ENCODE peak calls at places on chromosomes 4 and X, in five cellular contexts. X is lung, Q is kidney, N is H9, B is body of pancreas. Y is an unnamed sample.

GRCh38 chrX:134026732-134027311 is 41.4 kb upstream of the GPC3 start:
- DNase-seq in B (peak; percentile 73), X (peak; percentile 49), Q (no peak), N (peak; percentile 61), Y (peak; percentile 6)

GRCh38 chr4:138562544-138562961 is 320.4 kb upstream of the SLC7A11 start:
- DNase-seq in B (no peak), X (no peak), N (no peak), Q (no peak), Y (peak; percentile 48)

GRCh38 chrX:140971385-140971784 is 31.0 kb upstream of the SPANXB1 start:
- DNase-seq in B (no peak), X (no peak), N (no peak), Q (no peak), Y (no peak)

GRCh38 chr4:1396806-1397455 is 9.3 kb downstream of the NKX1-1 start:
- DNase-seq in N (no peak), B (peak; percentile 1), Q (peak; percentile 51), X (no peak), Y (no peak)

GRCh38 chrX:138775501-138775900 is 64.0 kb upstream of the FGF13 start:
- DNase-seq in X (no peak), B (no peak), N (no peak), Q (no peak), Y (peak; percentile 2)

GRCh38 chr4:83010111-83010521 is 507 bp downstream of the LIN54 start:
- DNase-seq in Q (no peak), N (no peak), B (no peak), X (no peak), Y (no peak)

GRCh38 chrX:36401774-36402173 is 482.2 kb downstream of the CFAP47 start:
- DNase-seq in N (no peak), Q (no peak), X (no peak), B (no peak), Y (no peak)

GRCh38 chr4:15961778-15962510 is 1.0 kb downstream of the FGFBP2 start:
- DNase-seq in N (no peak), X (no peak), Q (no peak), B (no peak), Y (no peak)

GRCh38 chr4:113146876-113147358 is 97.5 kb downstream of the ANK2 start:
- DNase-seq in X (no peak), B (peak; percentile 39), Q (no peak), N (no peak), Y (peak; percentile 31)

GRCh38 chrX:31508338-31508737 is 436.5 kb upstream of the FTHL17 start:
- DNase-seq in X (no peak), B (peak; percentile 22), N (no peak), Q (no peak), Y (no peak)

GRCh38 chr4:72112514-72113156 is 80.8 kb downstream of the NPFFR2 start:
- DNase-seq in N (no peak), X (no peak), B (no peak), Q (no peak), Y (peak; percentile 41)

GRCh38 chrX:129875669-129876068 is 30.3 kb upstream of the UTP14A start:
- DNase-seq in B (no peak), N (no peak), X (no peak), Q (no peak), Y (no peak)

GRCh38 chrX:47158131-47158530 is 13.1 kb downstream of the RBM10 start:
- DNase-seq in N (no peak), Q (no peak), B (no peak), X (no peak), Y (no peak)

GRCh38 chrX:46279214-46279924 is 265.9 kb downstream of the ZNF674 start:
- DNase-seq in N (no peak), B (no peak), X (no peak), Q (no peak), Y (no peak)

GRCh38 chrX:50860518-50860917 is 46.5 kb upstream of the SHROOM4 start:
- DNase-seq in X (no peak), B (no peak), N (no peak), Q (no peak), Y (no peak)

GRCh38 chrX:50863471-50863870 is 47.1 kb upstream of the BMP15 start:
- DNase-seq in B (no peak), N (no peak), X (no peak), Q (no peak), Y (no peak)

GRCh38 chrX:50853399-50853798 is 39.4 kb upstream of the SHROOM4 start:
- DNase-seq in N (no peak), Q (no peak), X (no peak), B (peak; percentile 14), Y (no peak)

GRCh38 chrX:50858548-50858947 is 44.6 kb upstream of the SHROOM4 start:
- DNase-seq in X (no peak), B (no peak), N (no peak), Q (no peak), Y (no peak)
- TF ChIP-seq CTCF in X (no peak), B (no peak), N (no peak), Q (no peak), Y (no peak)

GRCh38 chrX:99394450-99394849 is 1015.6 kb downstream of the PCDH19 start:
- DNase-seq in X (no peak), N (peak; percentile 56), B (no peak), Q (no peak), Y (no peak)
- TF ChIP-seq CTCF in X (no peak), N (peak; percentile 69), B (no peak), Q (no peak), Y (no peak)

GRCh38 chr4:67054901-67055300 is 490.4 kb downstream of the CENPC start:
- DNase-seq in Q (no peak), N (no peak), X (no peak), B (no peak), Y (no peak)
- TF ChIP-seq CTCF in Q (no peak), N (no peak), X (no peak), B (no peak), Y (no peak)

DNA sequence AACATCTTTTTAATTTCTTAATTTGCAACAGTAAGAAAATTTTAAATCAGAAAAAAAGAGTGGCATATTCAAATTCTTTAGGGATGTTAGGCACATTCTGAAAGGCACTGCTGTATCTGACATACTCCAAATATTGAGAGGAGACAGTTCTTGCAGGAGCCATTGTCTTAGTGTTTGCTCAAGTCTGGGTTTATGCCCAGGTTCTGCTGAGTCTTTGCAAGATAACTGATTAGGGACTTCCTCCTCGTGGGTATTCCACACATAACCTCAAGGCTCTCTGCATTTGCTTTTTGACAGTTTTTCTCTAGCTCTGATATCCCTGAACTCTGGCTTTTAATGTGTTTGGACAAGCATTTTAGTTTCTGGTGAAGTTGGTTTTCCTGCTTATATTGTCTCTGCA is 52.6 kb downstream of the RPS3A start:
- DNase-seq in B (no peak), X (no peak), N (no peak), Q (no peak), Y (no peak)
- TF ChIP-seq CTCF in B (no peak), X (no peak), N (no peak), Q (no peak), Y (no peak)

DNA sequence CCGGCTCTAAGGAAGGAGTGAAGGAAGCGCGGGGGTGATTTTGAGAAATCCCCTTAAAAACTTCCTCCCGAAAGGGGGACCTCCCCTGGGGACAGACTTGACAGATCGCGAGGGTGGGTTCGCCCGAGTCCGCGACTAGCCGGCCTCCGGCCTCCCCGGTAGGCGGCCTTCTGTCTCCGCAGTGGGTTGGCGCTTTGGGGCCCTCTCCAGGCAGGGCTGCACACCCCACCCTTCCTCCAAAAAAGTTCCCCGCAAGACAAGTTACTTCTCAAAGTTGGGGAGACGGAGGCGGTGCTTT is 24.8 kb downstream of the HOPX start:
- DNase-seq in N (no peak), Q (peak; percentile 87), X (no peak), B (peak; percentile 9), Y (peak; percentile 71)
- TF ChIP-seq CTCF in N (peak; percentile 34), Q (no peak), X (no peak), B (no peak), Y (no peak)

GRCh38 chrX:63525491-63525890 is 174.4 kb upstream of the SPIN4 start:
- DNase-seq in X (no peak), B (no peak), N (no peak), Q (no peak), Y (no peak)

GRCh38 chrX:63530654-63531053 is 179.5 kb upstream of the SPIN4 start:
- DNase-seq in B (no peak), Q (no peak), X (no peak), N (no peak), Y (no peak)

GRCh38 chrX:63526863-63527262 is 175.7 kb upstream of the SPIN4 start:
- DNase-seq in X (no peak), B (no peak), Q (no peak), N (no peak), Y (no peak)

DNA sequence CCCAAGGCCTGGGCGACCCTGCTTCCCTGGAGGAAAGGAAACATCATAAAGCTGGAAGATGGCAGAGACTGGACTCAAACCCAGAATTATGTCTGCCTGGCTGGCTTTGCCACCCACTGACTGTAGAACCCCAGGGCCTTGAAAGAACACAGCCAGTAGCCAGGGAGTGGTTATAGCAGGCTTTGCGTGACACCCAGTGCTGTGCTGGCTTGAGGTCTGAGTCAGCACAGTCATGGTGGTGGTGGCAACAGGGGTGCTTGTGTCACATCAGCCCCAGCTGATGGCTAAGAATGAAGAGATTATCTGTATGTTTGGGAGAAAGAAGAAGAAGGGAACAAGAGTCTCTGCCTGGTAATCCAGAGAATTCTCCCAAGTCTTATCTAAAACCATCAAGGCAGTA is 178.8 kb upstream of the SPIN4 start:
- DNase-seq in X (no peak), Q (no peak), N (no peak), B (no peak), Y (no peak)
- TF ChIP-seq CTCF in X (no peak), Q (no peak), N (no peak), B (no peak), Y (no peak)

GRCh38 chrX:105703876-105704275 is 118.5 kb upstream of the NRK start:
- DNase-seq in N (no peak), X (no peak), Q (no peak), B (no peak), Y (no peak)

GRCh38 chrX:105700316-105700715 is 122.0 kb upstream of the NRK start:
- DNase-seq in N (no peak), X (no peak), Q (no peak), B (no peak), Y (no peak)

GRCh38 chrX:105706041-105706440 is 116.3 kb upstream of the NRK start:
- DNase-seq in B (no peak), X (no peak), Q (no peak), N (no peak), Y (no peak)

GRCh38 chrX:105698386-105698785 is 124.0 kb upstream of the NRK start:
- DNase-seq in Q (no peak), X (no peak), B (no peak), N (no peak), Y (no peak)

DNA sequence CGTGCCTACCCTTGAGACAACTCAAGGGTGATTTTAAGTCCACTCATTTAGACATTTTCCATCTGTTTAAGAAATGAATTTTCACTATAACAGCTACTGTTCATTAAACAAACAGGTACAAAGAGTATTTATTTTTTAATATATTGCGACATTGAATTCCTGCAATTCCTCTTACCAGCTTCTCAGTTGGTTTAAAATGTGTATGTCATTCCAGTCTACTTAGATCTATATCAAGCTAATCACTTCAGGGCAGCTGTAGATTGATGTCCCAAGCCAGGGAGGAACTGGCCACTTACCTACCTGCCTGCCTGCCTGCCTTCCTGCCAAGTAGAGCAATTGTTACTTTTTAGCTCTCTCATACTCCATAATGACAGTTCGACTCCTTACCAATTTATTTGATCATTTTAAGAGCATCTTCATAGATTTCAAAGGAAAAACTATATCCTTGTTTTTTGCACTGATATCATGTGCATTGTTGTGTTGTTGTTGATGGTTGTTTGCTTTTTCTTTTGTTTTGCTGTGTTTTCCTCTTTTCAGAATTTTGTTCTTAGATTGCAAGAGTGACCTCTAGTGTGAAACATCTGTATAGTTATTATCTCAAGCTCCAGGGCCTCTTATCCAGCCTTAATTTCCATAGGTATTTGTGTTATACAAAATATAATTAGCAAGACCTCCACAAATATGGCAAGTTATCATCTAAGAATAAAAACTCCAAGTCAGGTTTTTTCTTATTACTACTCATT is 120.9 kb upstream of the NRK start:
- DNase-seq in B (no peak), Q (no peak), X (no peak), N (no peak), Y (no peak)
- TF ChIP-seq CTCF in B (no peak), Q (no peak), X (no peak), N (peak; percentile 59), Y (no peak)